ENCODE peak calls at places on chromosomes 16 and 17, in six cellular contexts. T is effector memory CD4-positive, alpha-beta T cell; K is CD4-positive, alpha-beta T cell; X is tibial artery; U is CD8-positive, alpha-beta T cell; H is brain microvascular endothelial cell. E is an unnamed sample.

GRCh38 chr17:27762527-27763305 is 37.6 kb downstream of the NOS2 start:
- DNase-seq in H (peak), U (no peak), X (no peak), K (no peak), T (no peak), E (no peak)

GRCh38 chr16:27402964-27403600 is 1.1 kb downstream of the IL21R start:
- DNase-seq in U (no peak), T (peak), H (no peak), K (peak), X (no peak), E (no peak)

GRCh38 chr17:72387487-72387886 is 266.7 kb downstream of the SOX9 start:
- DNase-seq in K (no peak), T (no peak), U (no peak), H (peak), X (no peak), E (no peak)

GRCh38 chr16:81201267-81201666 is 37.2 kb upstream of the BCO1 start:
- DNase-seq in X (no peak), T (no peak), H (no peak), U (no peak), K (no peak), E (no peak)

GRCh38 chr17:74760404-74761105 is 12.1 kb downstream of the NHERF1 start:
- DNase-seq in X (no peak), U (no peak), T (no peak), K (no peak), H (no peak), E (no peak)

GRCh38 chr17:3207367-3207766 is at the start of gene OR1A1:
- DNase-seq in K (no peak), U (no peak), T (no peak), X (no peak), H (no peak), E (no peak)

GRCh38 chr17:81040791-81041337 is 5.9 kb downstream of the BAIAP2 start:
- DNase-seq in K (no peak), U (no peak), H (no peak), T (no peak), X (no peak), E (no peak)

GRCh38 chr16:9657659-9658058 is 524.6 kb downstream of the GRIN2A start:
- DNase-seq in X (no peak), H (no peak), K (no peak), U (no peak), T (no peak), E (no peak)

GRCh38 chr16:54517181-54517580 is 230.6 kb upstream of the IRX3 start:
- DNase-seq in T (no peak), U (no peak), H (no peak), K (no peak), X (no peak), E (no peak)

GRCh38 chr17:31488982-31489294 is 97.5 kb downstream of the RAB11FIP4 start:
- DNase-seq in X (no peak), H (no peak), T (no peak), K (no peak), U (no peak), E (no peak)

GRCh38 chr17:8904686-8905085 is 37.2 kb upstream of the PIK3R6 start:
- DNase-seq in X (no peak), H (no peak), T (no peak), K (no peak), U (no peak), E (no peak)

GRCh38 chr17:58333396-58334207 is 5.0 kb upstream of the TSPOAP1 start:
- DNase-seq in T (no peak), X (no peak), U (no peak), H (no peak), K (no peak), E (no peak)

GRCh38 chr16:86669937-86670772 is 91.8 kb downstream of the FOXL1 start:
- DNase-seq in T (no peak), H (no peak), K (no peak), X (peak), U (no peak), E (no peak)

GRCh38 chr16:55359946-55360345 is 35.9 kb downstream of the IRX6 start:
- DNase-seq in T (no peak), K (no peak), X (no peak), U (no peak), H (no peak), E (no peak)

GRCh38 chr16:28011223-28011622 is 52.3 kb downstream of the GSG1L start:
- DNase-seq in X (no peak), U (no peak), H (no peak), T (no peak), K (no peak), E (no peak)

DNA sequence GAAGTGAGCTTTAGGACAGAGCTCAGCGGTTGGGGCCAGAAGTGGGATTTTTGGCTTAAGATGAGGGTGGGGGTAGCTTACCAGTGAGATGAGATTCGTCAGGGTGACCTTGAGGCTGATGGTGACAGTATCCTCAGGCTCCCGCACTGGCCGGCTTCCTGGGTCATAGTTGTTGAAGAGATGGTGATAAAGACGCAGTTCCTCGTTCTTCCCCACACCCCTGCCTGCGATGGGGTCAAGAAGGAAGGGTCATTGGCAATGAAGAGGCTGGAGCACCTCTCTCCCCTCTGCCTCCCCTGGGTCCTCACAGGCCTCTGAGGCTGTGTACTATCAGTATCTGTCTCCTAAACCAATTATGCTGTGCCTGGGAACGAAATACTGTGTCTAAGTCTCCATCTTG is 358 bp downstream of the CHRNE start:
- DNase-seq in T (no peak), K (no peak), H (no peak), U (no peak), X (no peak), E (no peak)
- H3K27ac ChIP-seq in T (no peak), K (no peak), H (no peak), U (no peak), X (no peak), E (no peak)

GRCh38 chr17:4771519-4772234 is at the start of gene TM4SF5:
- DNase-seq in U (no peak), K (no peak), H (no peak), T (no peak), X (no peak), E (no peak)
- H3K27ac ChIP-seq in U (no peak), K (no peak), H (no peak), T (no peak), X (no peak), E (no peak)

DNA sequence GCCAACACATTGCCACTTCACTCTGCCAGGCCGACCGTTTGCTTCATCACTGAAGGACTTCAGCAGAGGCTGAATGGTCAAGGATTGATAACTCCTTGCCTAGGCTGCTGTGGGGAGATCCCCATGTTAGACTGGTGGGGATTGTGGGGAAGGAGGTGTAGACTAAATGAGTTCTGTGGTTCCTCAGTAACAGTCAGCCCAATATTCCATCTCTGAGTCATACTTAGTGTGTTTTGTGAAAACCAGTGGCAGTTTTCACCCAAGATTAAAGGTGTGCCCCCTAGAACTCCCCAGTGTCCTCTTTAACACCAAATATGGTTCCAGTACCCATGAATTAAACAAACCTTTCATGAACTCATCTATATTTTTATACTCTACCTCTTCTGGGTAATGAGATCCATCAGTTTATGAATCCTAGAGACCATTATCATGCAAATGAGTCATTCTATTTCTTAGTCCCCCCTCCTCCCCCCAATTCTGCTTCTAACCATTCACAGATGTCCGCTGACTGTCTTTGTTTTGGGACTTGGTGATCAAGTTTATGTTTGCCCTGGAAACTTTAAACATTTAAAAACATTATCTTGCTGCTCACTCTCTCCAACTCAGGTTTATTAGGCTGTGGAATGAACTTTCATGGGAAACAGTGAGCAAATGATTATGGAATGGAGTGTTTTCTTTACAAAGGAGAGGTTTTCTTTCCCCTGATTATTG is 66.8 kb upstream of the GAS7 start:
- DNase-seq in U (no peak), X (no peak), T (no peak), K (no peak), H (no peak), E (no peak)
- H3K27ac ChIP-seq in U (no peak), X (no peak), T (no peak), K (no peak), H (no peak), E (no peak)

DNA sequence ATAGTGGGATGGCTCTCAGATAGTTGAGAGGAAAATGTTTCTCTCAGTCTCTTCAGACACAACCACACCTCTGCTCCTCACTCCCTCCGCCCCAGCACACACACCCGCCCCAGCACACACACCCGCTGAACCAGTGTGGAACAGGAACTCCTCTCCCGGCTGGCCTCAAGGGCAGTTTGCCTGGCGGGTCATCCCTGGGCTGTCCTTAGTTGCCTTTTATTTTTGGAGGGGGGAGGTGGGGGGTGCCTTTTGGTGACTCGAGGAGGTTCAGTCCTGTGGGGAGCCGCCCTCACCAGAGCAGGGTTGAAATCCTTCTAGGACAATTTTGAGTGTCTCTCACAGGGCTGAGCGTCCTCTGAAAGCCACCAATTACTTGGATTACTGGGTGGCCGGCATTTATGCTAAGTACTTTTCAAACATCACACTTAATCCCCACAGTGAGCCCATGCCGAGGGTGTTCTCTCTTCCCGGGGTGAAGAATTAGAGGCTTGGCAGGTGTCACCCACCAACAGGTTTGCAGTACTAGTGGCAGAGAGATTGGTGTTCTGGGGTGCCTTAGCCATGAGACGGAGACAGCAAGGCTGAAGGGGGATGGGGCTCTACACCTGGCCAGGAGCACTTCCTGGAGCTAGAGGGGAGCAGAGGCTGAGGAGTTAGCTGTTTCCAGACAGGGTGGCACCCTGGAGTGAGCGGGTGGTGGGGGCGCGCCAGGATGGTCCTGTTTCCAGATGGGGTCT is 2.8 kb downstream of the RASD1 start:
- DNase-seq in H (no peak), T (no peak), X (no peak), K (no peak), U (no peak), E (no peak)
- H3K27ac ChIP-seq in H (no peak), T (no peak), X (no peak), K (no peak), U (no peak), E (peak)

GRCh38 chr17:30375661-30376060 is 3.1 kb upstream of the CPD start:
- DNase-seq in H (no peak), X (no peak), U (no peak), T (no peak), K (no peak), E (no peak)

GRCh38 chr17:30368896-30369720 is 9.6 kb upstream of the CPD start:
- DNase-seq in K (no peak), H (no peak), X (no peak), U (no peak), T (no peak), E (no peak)

GRCh38 chr17:30366536-30366935 is 12.2 kb upstream of the CPD start:
- DNase-seq in T (no peak), X (no peak), H (no peak), K (no peak), U (no peak), E (no peak)

GRCh38 chr17:30372755-30373154 is 6.0 kb upstream of the CPD start:
- DNase-seq in K (no peak), U (no peak), H (no peak), X (no peak), T (no peak), E (no peak)

DNA sequence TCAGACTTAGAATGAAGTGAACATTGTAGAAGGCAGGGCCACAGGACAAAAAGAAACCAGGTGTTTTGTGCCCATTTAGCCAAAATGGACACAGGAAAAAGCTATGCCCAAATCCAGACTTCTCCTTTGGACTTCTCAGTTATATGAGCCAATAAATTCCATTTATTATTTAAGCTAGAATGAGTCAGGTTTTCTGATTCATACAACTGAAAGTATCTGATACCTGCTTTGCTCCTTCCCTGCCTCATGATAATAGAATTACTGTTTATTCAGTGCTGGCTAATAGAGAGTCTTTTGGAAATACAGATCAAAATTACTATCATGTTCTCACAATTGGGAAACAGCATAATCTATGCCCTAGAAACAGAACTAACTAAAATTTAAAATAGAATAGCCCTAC is 8.7 kb upstream of the CPD start:
- DNase-seq in T (no peak), U (no peak), H (no peak), X (no peak), K (no peak), E (no peak)
- H3K27ac ChIP-seq in T (no peak), U (no peak), H (no peak), X (no peak), K (no peak), E (no peak)

DNA sequence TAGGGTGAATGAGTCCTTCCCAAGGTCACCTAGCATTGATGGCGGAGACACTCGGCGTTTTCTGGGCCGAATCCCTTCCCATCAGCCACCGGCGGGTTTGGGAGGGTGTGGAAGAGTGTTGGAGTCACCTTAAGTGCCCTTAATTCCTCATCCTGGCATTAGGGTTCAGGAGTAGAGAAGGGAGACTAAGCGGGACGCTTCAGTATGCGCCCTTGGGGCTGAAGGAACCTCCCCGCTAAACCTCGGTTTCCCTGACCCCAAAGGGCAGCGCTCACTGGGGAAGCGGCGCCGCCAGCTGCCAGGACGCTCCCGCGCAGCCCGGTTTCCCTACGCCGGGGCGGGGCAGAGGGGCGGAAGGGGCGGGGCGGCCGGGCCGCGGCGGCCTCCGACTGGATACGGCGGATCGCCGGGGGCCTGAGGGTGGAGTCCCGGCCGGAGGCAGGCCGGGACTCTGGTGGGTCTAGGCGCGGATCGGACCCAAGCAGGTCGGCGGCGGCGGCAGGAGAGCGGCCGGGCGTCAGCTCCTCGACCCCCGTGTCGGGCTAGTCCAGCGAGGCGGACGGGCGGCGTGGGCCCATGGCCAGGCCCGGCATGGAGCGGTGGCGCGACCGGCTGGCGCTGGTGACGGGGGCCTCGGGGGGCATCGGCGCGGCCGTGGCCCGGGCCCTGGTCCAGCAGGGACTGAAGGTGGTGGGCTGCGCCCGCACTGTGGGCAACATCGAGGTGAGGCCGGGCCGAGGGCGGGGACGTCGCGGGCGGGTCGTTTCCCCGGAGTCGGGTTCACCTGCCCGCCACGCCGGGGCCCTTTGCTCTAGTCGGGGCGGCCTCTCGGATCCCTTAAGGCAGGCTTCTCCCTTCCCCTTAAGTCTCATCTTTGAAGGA is at the start of gene DHRS11:
- DNase-seq in X (peak), H (peak), K (peak), U (peak), T (peak), E (peak)
- H3K27ac ChIP-seq in X (peak), H (peak), K (peak), U (peak), T (peak), E (peak)

GRCh38 chr16:12437761-12438440 is 365.8 kb downstream of the CPPED1 start:
- DNase-seq in X (no peak), K (no peak), U (no peak), H (no peak), T (no peak), E (no peak)
- H3K27ac ChIP-seq in X (no peak), K (no peak), U (no peak), H (no peak), T (no peak), E (no peak)

E was measured in lung.